ENCODE peak calls at places on chromosomes 5 and 9, in nine cellular contexts. D is stomach, V is RWPE1, X is mesothelial cell of epicardium, H is fibroblast of villous mesenchyme, Y is endothelial cell, C is ovary, P is GM23338, U is HFFc6. Z is an unnamed sample.
A peak's percentile ranks its signal among the peaks of the same experiment; 100 is the strongest.

GRCh38 chr5:180599590-180599914 is 8.3 kb upstream of the SCGB3A1 start:
- DNase-seq in D (no peak), V (no peak), X (no peak), H (no peak), Y (no peak), C (no peak), P (no peak), U (no peak), Z (no peak)

GRCh38 chr5:131795128-131795719 is 1.6 kb downstream of the FNIP1 start:
- DNase-seq in D (no peak), V (no peak), X (no peak), H (peak; percentile 69), Y (no peak), C (no peak), P (no peak), U (no peak), Z (no peak)

GRCh38 chr5:172732201-172732865 is 38.7 kb downstream of the DUSP1 start:
- DNase-seq in D (no peak), V (no peak), X (no peak), H (no peak), Y (no peak), C (peak; percentile 30), P (no peak), U (no peak), Z (no peak)

GRCh38 chr9:93774331-93775102 is 180.6 kb downstream of the BARX1 start:
- DNase-seq in D (no peak), V (no peak), X (no peak), H (no peak), Y (no peak), C (no peak), P (no peak), U (no peak), Z (no peak)

GRCh38 chr5:10936081-10936480 is 175.0 kb upstream of the DAP start:
- DNase-seq in D (no peak), V (no peak), X (no peak), H (no peak), Y (no peak), C (no peak), P (no peak), U (no peak), Z (no peak)

GRCh38 chr5:1973391-1974013 is 90.8 kb upstream of the IRX4 start:
- DNase-seq in D (no peak), V (peak; percentile 97), X (no peak), H (no peak), Y (no peak), C (no peak), P (no peak), U (no peak), Z (no peak)

GRCh38 chr9:89309166-89309565 is 1.8 kb upstream of the CKS2 start:
- DNase-seq in D (no peak), V (no peak), X (no peak), H (no peak), Y (no peak), C (no peak), P (no peak), U (no peak), Z (no peak)

GRCh38 chr5:154829589-154830218 is 20.7 kb downstream of the FAXDC2 start:
- DNase-seq in D (peak; percentile 34), V (peak; percentile 94), X (no peak), H (no peak), Y (no peak), C (no peak), P (no peak), U (no peak), Z (peak; percentile 90)

GRCh38 chr5:14932902-14933475 is 61.4 kb upstream of the ANKH start:
- DNase-seq in D (no peak), V (no peak), X (no peak), H (no peak), Y (no peak), C (no peak), P (no peak), U (peak; percentile 25), Z (peak; percentile 24)

GRCh38 chr9:94222870-94223269 is 36.2 kb upstream of the ZNF169 start:
- DNase-seq in D (no peak), V (peak; percentile 66), X (no peak), H (no peak), Y (no peak), C (no peak), P (no peak), U (no peak), Z (peak; percentile 67)

GRCh38 chr5:132221781-132222648 is 5.6 kb downstream of the P4HA2 start:
- DNase-seq in D (no peak), V (no peak), X (no peak), H (peak; percentile 87), Y (no peak), C (peak; percentile 80), P (no peak), U (peak; percentile 34), Z (no peak)

GRCh38 chr5:113513384-113514262 is at the start of gene YTHDC2:
- DNase-seq in D (peak; percentile 86), V (peak; percentile 79), X (peak; percentile 68), H (peak; percentile 83), Y (peak; percentile 87), C (peak; percentile 93), P (peak; percentile 93), U (peak; percentile 84), Z (peak; percentile 90)

GRCh38 chr5:81428866-81429265 is 34.9 kb upstream of the ACOT12 start:
- DNase-seq in D (no peak), V (no peak), X (no peak), H (no peak), Y (no peak), C (no peak), P (no peak), U (no peak), Z (peak; percentile 53)

GRCh38 chr9:134737842-134738580 is 96.4 kb downstream of the COL5A1 start:
- DNase-seq in D (no peak), V (no peak), X (no peak), H (no peak), Y (no peak), C (no peak), P (no peak), U (no peak), Z (no peak)

GRCh38 chr9:34025811-34026210 is 22.9 kb downstream of the UBAP2 start:
- DNase-seq in D (no peak), V (no peak), X (no peak), H (no peak), Y (no peak), C (no peak), P (no peak), U (no peak), Z (no peak)

DNA sequence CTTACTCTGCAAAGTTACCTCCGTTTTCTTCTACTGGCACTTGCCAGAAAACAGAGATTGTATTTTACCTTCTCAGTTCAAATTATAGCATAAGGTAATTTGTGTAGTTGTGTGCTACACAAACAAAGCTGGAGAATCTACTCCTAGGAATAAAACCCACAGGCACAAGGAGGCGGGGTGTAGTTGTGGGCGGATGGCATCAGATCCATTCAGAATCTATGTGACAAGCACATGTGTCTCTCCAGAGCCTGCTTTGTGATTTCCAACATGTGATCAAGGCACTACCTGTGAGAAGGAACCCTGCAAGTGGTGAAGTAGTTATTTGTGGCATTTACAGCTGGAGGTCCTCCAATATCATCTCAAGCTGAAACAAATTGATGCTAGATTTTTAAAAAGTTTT is 39.0 kb downstream of the GAS1 start:
- DNase-seq in D (no peak), V (no peak), X (no peak), H (no peak), Y (no peak), C (no peak), P (no peak), U (no peak), Z (no peak)
- TF ChIP-seq CTCF in D (no peak), V (no peak), X (no peak), H (no peak), Y (no peak), C (no peak), P (no peak), U (no peak), Z (no peak)

GRCh38 chr5:139862803-139863202 is 67.2 kb downstream of the PSD2 start:
- DNase-seq in D (no peak), V (peak; percentile 27), X (no peak), H (no peak), Y (no peak), C (no peak), P (peak; percentile 42), U (no peak), Z (no peak)
- TF ChIP-seq CTCF in D (no peak), V (no peak), X (no peak), H (no peak), Y (no peak), C (no peak), P (peak; percentile 41), U (peak; percentile 22), Z (peak; percentile 26)

GRCh38 chr9:127099664-127100063 is 22.8 kb downstream of the ANGPTL2 start:
- DNase-seq in D (no peak), V (no peak), X (no peak), H (no peak), Y (no peak), C (no peak), P (no peak), U (no peak), Z (no peak)
- TF ChIP-seq CTCF in D (no peak), V (no peak), X (no peak), H (no peak), Y (no peak), C (no peak), P (no peak), U (no peak), Z (no peak)

GRCh38 chr9:4375424-4376195 is 75.7 kb upstream of the GLIS3 start:
- DNase-seq in D (no peak), V (peak; percentile 20), X (no peak), H (peak; percentile 87), Y (no peak), C (no peak), P (peak; percentile 30), U (peak; percentile 92), Z (peak; percentile 69)
- TF ChIP-seq CTCF in D (no peak), V (peak; percentile 65), X (no peak), H (peak; percentile 60), Y (no peak), C (peak; percentile 68), P (peak; percentile 50), U (peak; percentile 77), Z (peak; percentile 73)

Z was measured in PC-3.